ENCODE peak calls at places on chromosomes 3 and 15, in five cellular contexts. A is left ventricle myocardium inferior, C is GM12878, V is fibroblast of pulmonary artery, L is ovary. W is an unnamed sample.

GRCh38 chr15:85531083-85531482 is 150.7 kb downstream of the AKAP13 start:
- DNase-seq in V (no peak), C (no peak), L (no peak), A (no peak), W (no peak)

GRCh38 chr3:29065211-29065785 is 215.6 kb upstream of the RBMS3 start:
- DNase-seq in A (peak; percentile 27), L (peak; percentile 48), V (peak; percentile 99), C (no peak), W (no peak)

GRCh38 chr3:119588112-119588511 is 8.8 kb downstream of the ADPRH start:
- DNase-seq in L (no peak), C (no peak), V (no peak), A (peak; percentile 52), W (no peak)

GRCh38 chr3:98890960-98891910 is 10.3 kb downstream of the DCBLD2 start:
- DNase-seq in L (no peak), V (no peak), A (no peak), C (no peak), W (no peak)

GRCh38 chr15:89444855-89445254 is 51.5 kb downstream of the RHCG start:
- DNase-seq in A (no peak), C (no peak), V (no peak), L (no peak), W (no peak)

GRCh38 chr3:133393691-133394474 is 6.0 kb upstream of the BFSP2 start:
- DNase-seq in L (no peak), A (peak; percentile 54), V (peak; percentile 32), C (no peak), W (no peak)

GRCh38 chr3:79467721-79468120 is 300.1 kb downstream of the ROBO1 start:
- DNase-seq in C (no peak), V (no peak), A (no peak), L (no peak), W (no peak)

GRCh38 chr15:59549826-59550225 is 61.8 kb upstream of the GCNT3 start:
- DNase-seq in A (no peak), C (no peak), L (no peak), V (no peak), W (no peak)

GRCh38 chr3:23455084-23455483 is 252.0 kb downstream of the UBE2E2 start:
- DNase-seq in C (no peak), L (no peak), A (no peak), V (peak; percentile 87), W (no peak)

GRCh38 chr15:82663186-82663600 is 16.0 kb upstream of the CPEB1 start:
- DNase-seq in C (no peak), V (peak; percentile 59), A (no peak), L (peak; percentile 55), W (no peak)

DNA sequence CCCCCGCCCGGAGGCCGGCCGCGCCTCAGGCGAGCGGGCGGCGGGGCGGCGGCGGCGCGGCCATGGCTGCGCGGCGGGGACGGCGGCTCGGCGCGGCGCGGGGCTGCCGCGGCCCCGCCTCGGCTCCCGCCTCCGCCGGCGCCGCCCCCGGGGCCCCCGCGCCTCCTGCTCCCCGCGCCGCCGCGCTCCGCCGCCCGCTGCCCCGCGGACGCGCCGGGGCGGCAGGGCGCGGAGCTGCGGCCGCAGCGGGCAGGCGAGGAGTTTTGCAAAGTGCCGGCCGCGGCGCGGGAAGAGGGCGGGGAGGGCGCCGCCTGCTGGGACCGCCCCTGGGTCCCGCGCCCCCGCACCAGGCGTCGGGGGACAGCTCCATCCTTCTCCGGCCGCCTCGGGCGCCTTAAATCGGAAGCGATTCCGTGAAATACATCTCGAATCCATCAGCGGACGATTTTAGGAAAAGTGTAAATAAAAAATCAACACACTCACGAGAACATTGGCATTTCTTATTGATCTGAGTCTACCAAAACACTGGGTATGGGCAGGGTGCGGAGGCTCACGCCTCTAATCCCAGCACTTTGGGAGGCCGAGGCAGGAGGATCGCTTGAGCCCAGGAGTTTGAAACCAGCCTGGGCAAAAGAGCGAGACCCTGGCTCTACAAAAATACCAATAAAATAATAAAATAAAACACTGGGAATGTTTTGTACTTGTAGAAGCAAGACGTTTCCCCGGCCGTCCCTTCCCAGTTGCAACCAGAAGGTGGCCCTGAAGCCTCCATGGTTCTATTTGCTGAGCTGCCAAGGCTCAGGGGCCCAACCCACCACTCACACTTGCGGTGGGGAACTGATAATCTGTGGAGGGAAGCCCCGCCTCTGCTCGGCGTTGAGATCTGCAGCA is 136.9 kb downstream of the NUP210 start:
- DNase-seq in A (no peak), L (no peak), C (no peak), V (no peak), W (no peak)
- H3K4me3 ChIP-seq in A (peak overlapping the region; percentile 71), L (peak overlapping the region; percentile 16), C (peak overlapping the region; percentile 16), V (no peak overlapping the region), W (no peak overlapping the region)

GRCh38 chr3:39721076-39721475 is 88.3 kb upstream of the MYRIP start:
- DNase-seq in A (no peak), L (no peak), V (peak; percentile 6), C (no peak), W (no peak)

GRCh38 chr3:39725321-39725720 is 84.1 kb upstream of the MYRIP start:
- DNase-seq in V (no peak), A (no peak), C (no peak), L (no peak), W (no peak)

GRCh38 chr3:39718674-39719595 is 90.5 kb upstream of the MYRIP start:
- DNase-seq in L (no peak), V (peak; percentile 40), C (no peak), A (no peak), W (no peak)

GRCh38 chr3:39727415-39727814 is 82.0 kb upstream of the MYRIP start:
- DNase-seq in C (no peak), L (no peak), A (no peak), V (no peak), W (no peak)

GRCh38 chr3:39724233-39724846 is 85.1 kb upstream of the MYRIP start:
- DNase-seq in A (no peak), L (no peak), V (peak; percentile 33), C (no peak), W (no peak)
- TF ChIP-seq CTCF in A (peak; percentile 62), L (no peak), V (peak; percentile 33), C (peak; percentile 8), W (peak; percentile 15)

DNA sequence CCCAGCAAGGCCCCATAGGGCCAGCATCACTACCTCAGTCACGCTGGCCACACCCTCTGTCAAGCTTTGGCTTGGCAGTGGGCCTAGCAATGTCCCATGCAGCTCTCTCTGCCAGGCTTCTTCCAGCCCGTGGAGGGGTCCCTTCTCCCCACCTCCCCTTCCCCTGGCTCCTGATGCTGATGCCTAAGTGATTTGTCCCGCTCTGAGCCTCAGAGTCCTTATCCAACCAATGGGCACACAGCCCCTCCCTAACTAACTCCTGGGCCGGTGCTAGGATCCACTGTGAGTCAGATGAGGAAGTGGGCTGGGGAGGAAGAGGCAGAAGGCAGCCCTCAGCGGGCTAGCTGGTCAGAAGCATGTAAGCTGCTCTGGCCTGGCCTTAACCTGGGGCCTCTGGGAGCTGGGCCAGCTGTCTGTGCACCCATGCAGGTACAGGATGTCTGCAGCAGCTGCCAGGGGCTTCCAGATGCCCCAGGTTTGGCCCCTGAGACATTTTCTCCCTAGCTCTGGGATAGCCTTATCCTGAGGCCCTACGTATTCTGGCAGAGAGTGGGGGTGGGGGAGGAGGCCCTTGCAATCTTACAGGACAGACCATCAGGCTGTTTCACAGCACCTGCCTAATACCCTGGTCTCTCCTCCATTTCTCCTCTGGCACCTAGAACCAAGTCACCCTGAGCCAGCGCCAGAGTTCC is 740 bp upstream of the ZBTB47 start:
- DNase-seq in L (peak; percentile 68), V (peak; percentile 73), A (peak; percentile 66), C (peak; percentile 16), W (no peak)
- H3K4me3 ChIP-seq in L (peak overlapping the region; percentile 88), V (peak overlapping the region; percentile 86), A (peak overlapping the region; percentile 81), C (peak overlapping the region; percentile 73), W (no peak overlapping the region)

GRCh38 chr3:135499426-135499825 is 466.1 kb upstream of the PPP2R3A start:
- DNase-seq in A (no peak), L (no peak), V (no peak), C (no peak), W (no peak)

GRCh38 chr3:135504084-135504685 is 461.3 kb upstream of the PPP2R3A start:
- DNase-seq in A (no peak), V (no peak), C (no peak), L (no peak), W (no peak)

GRCh38 chr3:135497979-135498378 is 467.5 kb upstream of the PPP2R3A start:
- DNase-seq in V (no peak), L (no peak), A (no peak), C (no peak), W (no peak)

GRCh38 chr3:135500034-135500433 is 465.5 kb upstream of the PPP2R3A start:
- DNase-seq in C (no peak), A (no peak), L (no peak), V (no peak), W (no peak)

GRCh38 chr3:135503429-135504083 is 462.0 kb upstream of the PPP2R3A start:
- DNase-seq in C (peak; percentile 13), L (peak; percentile 29), V (peak; percentile 52), A (peak; percentile 42), W (peak; percentile 22)
- TF ChIP-seq CTCF in C (peak; percentile 81), L (no peak), V (peak; percentile 51), A (peak; percentile 73), W (peak; percentile 83)

GRCh38 chr15:93196136-93196670 is 107.2 kb upstream of the RGMA start:
- DNase-seq in A (no peak), V (no peak), L (no peak), C (no peak), W (no peak)
- H3K4me3 ChIP-seq in A (no peak overlapping the region), V (no peak overlapping the region), L (no peak overlapping the region), C (no peak overlapping the region), W (no peak overlapping the region)

GRCh38 chr15:51668446-51668845 is 12.9 kb upstream of the SCG3 start:
- DNase-seq in A (no peak), V (no peak), L (no peak), C (no peak), W (no peak)
- TF ChIP-seq CTCF in A (no peak), V (no peak), L (no peak), C (no peak), W (no peak)

GRCh38 chr3:100111728-100112127 is 2.6 kb downstream of the FILIP1L start:
- DNase-seq in V (no peak), C (no peak), L (no peak), A (no peak), W (no peak)
- H3K4me3 ChIP-seq in V (no peak overlapping the region), C (no peak overlapping the region), L (no peak overlapping the region), A (peak overlapping the region; percentile 56), W (no peak overlapping the region)

DNA sequence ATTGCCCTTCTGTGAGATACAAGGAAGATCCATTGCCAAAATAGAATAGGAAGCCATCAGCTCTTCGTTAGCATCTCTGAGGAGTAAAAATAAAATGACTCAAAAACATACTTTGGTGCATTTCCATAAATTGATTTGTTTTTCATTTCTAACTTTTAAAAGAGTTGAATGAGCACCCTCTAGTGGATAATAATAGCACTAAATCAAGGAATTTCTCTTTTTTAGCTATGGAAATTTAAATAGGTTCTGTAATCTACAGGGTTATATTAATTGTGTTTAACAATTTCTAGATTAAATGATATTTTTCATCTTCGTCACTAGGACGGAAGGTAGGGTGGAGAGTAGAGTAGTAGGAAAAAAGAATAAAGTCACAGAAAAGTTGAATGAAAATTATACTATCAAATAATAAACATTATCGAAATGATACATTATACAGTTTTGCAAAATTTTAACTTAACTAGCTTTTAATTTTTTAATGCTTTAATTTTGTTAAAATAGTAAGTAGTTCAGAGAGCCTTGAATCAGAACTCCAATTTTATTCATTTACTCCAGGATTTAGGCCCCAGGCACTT is 6.5 kb downstream of the NSUN3 start:
- DNase-seq in L (no peak), V (peak; percentile 53), A (no peak), C (no peak), W (no peak)
- TF ChIP-seq CTCF in L (peak; percentile 40), V (peak; percentile 51), A (peak; percentile 68), C (peak; percentile 18), W (peak; percentile 28)